ENCODE peak calls at places on chromosomes 16 and 17, in nine cellular contexts. P, B, U, N, H, Z, A, Q and D are unnamed samples.

GRCh38 chr17:45341389-45342158 is 24.8 kb upstream of the MAP3K14 start:
- DNase-seq in P (no peak), B (peak), U (peak), N (peak), H (peak), Z (peak), A (peak), Q (peak), D (peak)

GRCh38 chr17:57281887-57282653 is 25.7 kb downstream of the MSI2 start:
- DNase-seq in P (no peak), B (no peak), U (no peak), N (no peak), H (no peak), Z (no peak), A (no peak), Q (peak), D (no peak)

GRCh38 chr16:51968756-51969155 is 578.2 kb downstream of the TOX3 start:
- DNase-seq in P (no peak), B (peak), U (no peak), N (no peak), H (no peak), Z (peak), A (peak), Q (no peak), D (no peak)

GRCh38 chr17:6610011-6610410 is 30.5 kb downstream of the KIAA0753 start:
- DNase-seq in P (no peak), B (no peak), U (no peak), N (no peak), H (no peak), Z (no peak), A (peak), Q (peak), D (no peak)

GRCh38 chr17:64216030-64216384 is 47.1 kb downstream of the TEX2 start:
- DNase-seq in P (no peak), B (peak), U (no peak), N (no peak), H (no peak), Z (peak), A (peak), Q (peak), D (no peak)

GRCh38 chr16:78665373-78665772 is 565.9 kb downstream of the WWOX start:
- DNase-seq in P (no peak), B (no peak), U (no peak), N (peak), H (no peak), Z (no peak), A (no peak), Q (no peak), D (no peak)

GRCh38 chr16:3661311-3661710 is 6.8 kb downstream of the DNASE1 start:
- DNase-seq in P (no peak), B (no peak), U (no peak), N (no peak), H (no peak), Z (no peak), A (no peak), Q (no peak), D (peak)

GRCh38 chr17:10616502-10617119 is 40.5 kb downstream of the MYH3 start:
- DNase-seq in P (peak), B (peak), U (peak), N (peak), H (no peak), Z (peak), A (peak), Q (peak), D (peak)

GRCh38 chr16:72291531-72291981 is 119.6 kb upstream of the PMFBP1 start:
- DNase-seq in P (no peak), B (peak), U (no peak), N (peak), H (no peak), Z (peak), A (peak), Q (peak), D (no peak)

GRCh38 chr17:34241062-34241461 is 14.0 kb upstream of the CCL2 start:
- DNase-seq in P (peak), B (no peak), U (peak), N (no peak), H (no peak), Z (no peak), A (peak), Q (no peak), D (no peak)

GRCh38 chr16:68235105-68235881 is 634 bp downstream of the ESRP2 start:
- DNase-seq in P (peak), B (no peak), U (no peak), N (peak), H (no peak), Z (no peak), A (no peak), Q (no peak), D (peak)

GRCh38 chr16:14325921-14326401 is 254.8 kb downstream of the MRTFB start:
- DNase-seq in P (no peak), B (peak), U (peak), N (no peak), H (no peak), Z (no peak), A (no peak), Q (no peak), D (no peak)

GRCh38 chr17:21174186-21174585 is 39.8 kb downstream of the TMEM11 start:
- DNase-seq in P (peak), B (peak), U (no peak), N (no peak), H (no peak), Z (no peak), A (no peak), Q (no peak), D (no peak)

GRCh38 chr17:76496464-76496863 is 4.8 kb downstream of the RHBDF2 start:
- DNase-seq in P (no peak), B (no peak), U (no peak), N (no peak), H (no peak), Z (no peak), A (no peak), Q (no peak), D (no peak)

GRCh38 chr17:45645330-45645729 is 138.8 kb upstream of the CRHR1 start:
- DNase-seq in P (no peak), B (no peak), U (no peak), N (no peak), H (no peak), Z (no peak), A (no peak), Q (no peak), D (no peak)

GRCh38 chr17:42132941-42133340 is 10.3 kb downstream of the HSPB9 start:
- DNase-seq in P (peak), B (peak), U (peak), N (no peak), H (no peak), Z (peak), A (peak), Q (peak), D (peak)

GRCh38 chr17:17808706-17809432 is 27.9 kb downstream of the SREBF1 start:
- DNase-seq in P (no peak), B (no peak), U (no peak), N (peak), H (no peak), Z (peak), A (peak), Q (peak), D (no peak)

GRCh38 chr16:56532714-56533113 is 12.9 kb upstream of the BBS2 start:
- DNase-seq in P (no peak), B (no peak), U (no peak), N (no peak), H (no peak), Z (no peak), A (no peak), Q (no peak), D (no peak)

GRCh38 chr16:89482087-89482823 is 8.1 kb downstream of the ANKRD11 start:
- DNase-seq in P (no peak), B (no peak), U (no peak), N (no peak), H (no peak), Z (no peak), A (no peak), Q (no peak), D (no peak)

GRCh38 chr17:75640556-75641119 is 7.4 kb downstream of the SMIM5 start:
- DNase-seq in P (no peak), B (no peak), U (no peak), N (no peak), H (no peak), Z (no peak), A (no peak), Q (no peak), D (no peak)

GRCh38 chr17:57106107-57106835 is 21.2 kb downstream of the AKAP1 start:
- DNase-seq in P (no peak), B (no peak), U (no peak), N (no peak), H (no peak), Z (no peak), A (no peak), Q (no peak), D (no peak)

GRCh38 chr17:31888124-31888523 is 13.4 kb downstream of the UTP6 start:
- DNase-seq in P (no peak), B (no peak), U (no peak), N (no peak), H (no peak), Z (no peak), A (no peak), Q (no peak), D (no peak)

GRCh38 chr16:57723170-57723569 is 12.4 kb upstream of the KATNB1 start:
- DNase-seq in P (no peak), B (peak), U (no peak), N (no peak), H (no peak), Z (no peak), A (no peak), Q (no peak), D (no peak)

GRCh38 chr16:74888888-74889287 is 96.0 kb downstream of the WDR59 start:
- DNase-seq in P (no peak), B (no peak), U (no peak), N (no peak), H (no peak), Z (no peak), A (no peak), Q (no peak), D (no peak)

GRCh38 chr16:89564476-89565255 is 4.2 kb downstream of the RPL13 start:
- DNase-seq in P (no peak), B (no peak), U (no peak), N (no peak), H (no peak), Z (no peak), A (no peak), Q (no peak), D (no peak)

GRCh38 chr16:86363836-86364618 is 146.3 kb upstream of the FOXF1 start:
- DNase-seq in P (no peak), B (peak), U (no peak), N (peak), H (no peak), Z (no peak), A (no peak), Q (no peak), D (no peak)

GRCh38 chr16:70691223-70692129 is 5.6 kb upstream of the MTSS2 start:
- DNase-seq in P (peak), B (peak), U (peak), N (peak), H (no peak), Z (peak), A (peak), Q (peak), D (peak)

GRCh38 chr16:3194792-3195191 is 6.8 kb downstream of the OR1F1 start:
- DNase-seq in P (no peak), B (no peak), U (no peak), N (no peak), H (no peak), Z (no peak), A (no peak), Q (no peak), D (no peak)

GRCh38 chr17:61196302-61196704 is 203.3 kb upstream of the TBX2 start:
- DNase-seq in P (no peak), B (peak), U (no peak), N (no peak), H (no peak), Z (peak), A (peak), Q (no peak), D (no peak)

GRCh38 chr16:57036315-57036714 is 47.0 kb downstream of the NLRC5 start:
- DNase-seq in P (no peak), B (no peak), U (no peak), N (no peak), H (no peak), Z (no peak), A (no peak), Q (no peak), D (no peak)

GRCh38 chr16:79571753-79572544 is 28.6 kb downstream of the MAF start:
- DNase-seq in P (no peak), B (no peak), U (no peak), N (no peak), H (no peak), Z (no peak), A (no peak), Q (no peak), D (no peak)

GRCh38 chr17:3512512-3513171 is 36.8 kb downstream of the ASPA start:
- DNase-seq in P (peak), B (peak), U (peak), N (no peak), H (no peak), Z (peak), A (peak), Q (peak), D (no peak)

GRCh38 chr17:68459030-68459376 is 1.7 kb upstream of the WIPI1 start:
- DNase-seq in P (no peak), B (no peak), U (no peak), N (no peak), H (no peak), Z (no peak), A (no peak), Q (no peak), D (no peak)

GRCh38 chr17:77282524-77283515 is 142.1 kb downstream of the SEC14L1 start:
- DNase-seq in P (peak), B (no peak), U (no peak), N (peak), H (no peak), Z (peak), A (peak), Q (peak), D (peak)

GRCh38 chr17:82399030-82399429 is 19.1 kb upstream of the HEXD start:
- DNase-seq in P (no peak), B (peak), U (no peak), N (peak), H (no peak), Z (peak), A (peak), Q (peak), D (no peak)

GRCh38 chr16:995087-995486 is 13.5 kb downstream of the SOX8 start:
- DNase-seq in P (no peak), B (peak), U (no peak), N (no peak), H (no peak), Z (peak), A (peak), Q (peak), D (no peak)

GRCh38 chr17:73293031-73293430 is 18.8 kb downstream of the CDC42EP4 start:
- DNase-seq in P (peak), B (no peak), U (no peak), N (no peak), H (no peak), Z (no peak), A (no peak), Q (no peak), D (no peak)

GRCh38 chr16:84999857-85000480 is 11.4 kb downstream of the ZDHHC7 start:
- DNase-seq in P (peak), B (no peak), U (no peak), N (no peak), H (no peak), Z (no peak), A (no peak), Q (no peak), D (peak)
- TF ChIP-seq CTCF in P (no peak), B (no peak), U (no peak), N (no peak), H (no peak), Z (no peak), A (no peak), Q (no peak), D (no peak)

GRCh38 chr16:30636599-30636998 is 14.2 kb upstream of the PRR14 start:
- DNase-seq in P (no peak), B (no peak), U (no peak), N (no peak), H (no peak), Z (no peak), A (no peak), Q (no peak), D (no peak)

GRCh38 chr16:30633526-30633925 is 17.2 kb upstream of the PRR14 start:
- DNase-seq in P (no peak), B (no peak), U (no peak), N (no peak), H (no peak), Z (no peak), A (no peak), Q (no peak), D (no peak)

GRCh38 chr16:30641378-30641982 is 9.3 kb upstream of the PRR14 start:
- DNase-seq in P (peak), B (no peak), U (no peak), N (no peak), H (no peak), Z (no peak), A (no peak), Q (no peak), D (no peak)

GRCh38 chr16:30637952-30638351 is 12.8 kb upstream of the PRR14 start:
- DNase-seq in P (no peak), B (peak), U (no peak), N (peak), H (no peak), Z (peak), A (peak), Q (peak), D (no peak)
- TF ChIP-seq CTCF in P (no peak), B (peak), U (no peak), N (peak), H (no peak), Z (peak), A (peak), Q (peak), D (no peak)

GRCh38 chr17:2123467-2124251 is 68.8 kb downstream of the HIC1 start:
- DNase-seq in P (no peak), B (peak), U (peak), N (peak), H (no peak), Z (no peak), A (peak), Q (peak), D (no peak)
- TF ChIP-seq CTCF in P (no peak), B (no peak), U (no peak), N (no peak), H (no peak), Z (no peak), A (no peak), Q (no peak), D (peak)

GRCh38 chr16:23368469-23368868 is 66.4 kb downstream of the SCNN1B start:
- DNase-seq in P (no peak), B (no peak), U (no peak), N (no peak), H (no peak), Z (no peak), A (peak), Q (no peak), D (no peak)

GRCh38 chr16:23374721-23375120 is 72.6 kb downstream of the SCNN1B start:
- DNase-seq in P (peak), B (no peak), U (no peak), N (no peak), H (no peak), Z (no peak), A (no peak), Q (no peak), D (peak)

GRCh38 chr16:23373436-23374219 is 71.5 kb downstream of the SCNN1B start:
- DNase-seq in P (no peak), B (no peak), U (no peak), N (no peak), H (no peak), Z (no peak), A (no peak), Q (no peak), D (no peak)

GRCh38 chr16:23369416-23369815 is 67.3 kb downstream of the SCNN1B start:
- DNase-seq in P (no peak), B (no peak), U (no peak), N (no peak), H (no peak), Z (no peak), A (no peak), Q (no peak), D (no peak)

DNA sequence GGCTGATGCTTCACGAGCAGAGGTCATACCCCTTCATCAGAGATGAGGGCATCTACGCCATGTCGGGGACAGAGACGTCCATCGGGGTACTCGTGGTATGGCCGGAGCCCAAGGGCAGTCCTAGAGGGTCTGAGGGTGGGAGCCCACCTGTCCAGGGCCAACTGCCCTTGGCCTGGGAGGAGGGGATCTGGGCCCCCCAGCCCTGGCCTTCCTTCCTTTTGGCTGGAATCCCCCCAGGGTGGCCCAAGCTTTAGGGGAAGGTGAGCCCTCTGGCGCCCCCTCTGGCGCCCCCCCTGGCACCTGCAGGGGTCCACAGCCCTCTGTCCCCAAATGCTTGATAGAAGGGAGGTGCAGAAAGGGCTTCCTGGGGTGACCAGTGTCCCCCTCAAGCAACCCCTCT is 69.3 kb downstream of the SCNN1B start:
- DNase-seq in P (no peak), B (no peak), U (no peak), N (no peak), H (no peak), Z (no peak), A (no peak), Q (no peak), D (no peak)
- TF ChIP-seq CTCF in P (no peak), B (no peak), U (no peak), N (no peak), H (no peak), Z (no peak), A (no peak), Q (no peak), D (no peak)

GRCh38 chr17:28466521-28467048 is 6.9 kb upstream of the SLC13A2 start:
- DNase-seq in P (no peak), B (peak), U (no peak), N (peak), H (no peak), Z (no peak), A (no peak), Q (no peak), D (no peak)
- TF ChIP-seq CTCF in P (no peak), B (no peak), U (no peak), N (no peak), H (no peak), Z (no peak), A (no peak), Q (no peak), D (no peak)

GRCh38 chr16:59540621-59541020 is 806.5 kb upstream of the GOT2 start:
- DNase-seq in P (no peak), B (no peak), U (no peak), N (no peak), H (no peak), Z (no peak), A (peak), Q (no peak), D (no peak)

GRCh38 chr16:59535298-59535697 is 801.2 kb upstream of the GOT2 start:
- DNase-seq in P (no peak), B (no peak), U (no peak), N (no peak), H (no peak), Z (no peak), A (no peak), Q (no peak), D (no peak)
- TF ChIP-seq CTCF in P (no peak), B (no peak), U (no peak), N (no peak), H (no peak), Z (no peak), A (no peak), Q (no peak), D (no peak)